ENCODE peak calls at places on chromosomes 6 and 20, in eight cellular contexts. A is mesothelial cell of epicardium; R is activated naive CD8-positive, alpha-beta T cell treated with anti-CD3 and anti-CD28 coated beads, Interleukin-2, amount 50 U/mL, for 24 hours; U is HepG2; G is occipital lobe; M is AG04450; Z is RPMI7951; E is germinal center. P is an unnamed sample.

GRCh38 chr6:140051521-140052455 is 677.3 kb upstream of the CITED2 start:
- DNase-seq in A (no peak), M (peak; percentile 88), E (no peak), U (no peak), R (no peak), Z (peak; percentile 87), G (no peak), P (peak; percentile 64)

GRCh38 chr20:25233016-25233772 is 14.7 kb upstream of the PYGB start:
- DNase-seq in Z (peak; percentile 75), A (no peak), U (peak; percentile 88), M (no peak), G (no peak), R (no peak), E (no peak), P (peak; percentile 36)

GRCh38 chr6:148534871-148535270 is 192.2 kb downstream of the SASH1 start:
- DNase-seq in U (no peak), R (no peak), Z (no peak), G (no peak), E (no peak), A (no peak), M (no peak), P (no peak)

GRCh38 chr6:42294759-42295158 is 77.1 kb upstream of the MRPS10 start:
- DNase-seq in U (peak; percentile 34), R (no peak), M (no peak), Z (peak; percentile 90), G (no peak), A (no peak), E (no peak), P (peak; percentile 16)

GRCh38 chr6:35511183-35511941 is 1.3 kb downstream of the TULP1 start:
- DNase-seq in U (no peak), M (no peak), Z (no peak), R (no peak), G (no peak), A (no peak), E (no peak), P (no peak)

GRCh38 chr20:32456869-32457421 is 98.8 kb downstream of the ASXL1 start:
- DNase-seq in R (peak; percentile 56), U (no peak), A (peak; percentile 90), M (no peak), Z (peak; percentile 26), E (peak; percentile 84), G (peak; percentile 42), P (no peak)

GRCh38 chr6:91299544-91300491 is 712.9 kb upstream of the MAP3K7 start:
- DNase-seq in G (no peak), Z (peak; percentile 8), R (no peak), A (no peak), U (no peak), M (peak; percentile 21), E (no peak), P (no peak)

GRCh38 chr6:153032255-153032882 is 29.9 kb upstream of the MTRF1L start:
- DNase-seq in U (peak; percentile 22), G (no peak), R (no peak), A (no peak), Z (peak; percentile 60), E (no peak), M (peak; percentile 34), P (peak; percentile 9)

GRCh38 chr6:53587291-53587690 is 42.4 kb upstream of the GCLC start:
- DNase-seq in Z (no peak), U (no peak), E (no peak), G (no peak), A (no peak), M (no peak), R (no peak), P (no peak)

GRCh38 chr20:440636-441035 is 21.7 kb downstream of the TBC1D20 start:
- DNase-seq in R (no peak), A (no peak), Z (no peak), M (no peak), U (no peak), E (no peak), G (no peak), P (no peak)

GRCh38 chr6:20539387-20539786 is 5.1 kb downstream of the CDKAL1 start:
- DNase-seq in U (no peak), G (no peak), M (no peak), A (no peak), Z (no peak), R (no peak), E (no peak), P (no peak)

GRCh38 chr20:37442547-37442946 is 78.5 kb upstream of the NNAT start:
- DNase-seq in R (no peak), A (no peak), M (no peak), E (no peak), G (no peak), Z (no peak), U (no peak), P (no peak)

GRCh38 chr20:58012731-58013510 is 215.5 kb downstream of the ANKRD60 start:
- DNase-seq in A (no peak), R (no peak), E (no peak), M (no peak), U (no peak), G (no peak), Z (no peak), P (no peak)

GRCh38 chr6:105397987-105398386 is 4.9 kb downstream of the PREP start:
- DNase-seq in A (no peak), G (no peak), Z (no peak), M (no peak), R (no peak), E (no peak), U (peak; percentile 63), P (no peak)

GRCh38 chr20:53828673-53829085 is 235.0 kb upstream of the ZNF217 start:
- DNase-seq in E (no peak), U (no peak), G (no peak), M (peak; percentile 79), R (no peak), A (no peak), Z (peak; percentile 93), P (peak; percentile 75)

GRCh38 chr6:166465671-166466087 is 82.9 kb upstream of the MPC1 start:
- DNase-seq in A (no peak), G (peak; percentile 23), E (no peak), Z (no peak), U (no peak), R (no peak), M (no peak), P (peak; percentile 18)

GRCh38 chr20:38125157-38126056 is 39.7 kb downstream of the TGM2 start:
- DNase-seq in U (peak; percentile 90), E (no peak), G (no peak), Z (peak; percentile 84), A (peak; percentile 35), M (no peak), R (no peak), P (no peak)

GRCh38 chr6:131013495-131013894 is 49.5 kb downstream of the EPB41L2 start:
- DNase-seq in Z (peak; percentile 83), R (no peak), A (no peak), E (no peak), G (no peak), U (no peak), M (peak; percentile 54), P (peak; percentile 37)

GRCh38 chr20:48831702-48832422 is 4.1 kb upstream of the PREX1 start:
- DNase-seq in R (no peak), U (no peak), Z (peak; percentile 77), G (peak; percentile 34), E (no peak), M (no peak), A (no peak), P (peak; percentile 24)

GRCh38 chr20:539848-540247 is 3.7 kb downstream of the CSNK2A1 start:
- DNase-seq in R (no peak), A (no peak), Z (peak; percentile 73), U (peak; percentile 51), M (no peak), E (no peak), G (no peak), P (no peak)

GRCh38 chr20:19256085-19256484 is 43.6 kb downstream of the SLC24A3 start:
- DNase-seq in Z (peak; percentile 72), U (no peak), R (no peak), G (no peak), A (no peak), E (no peak), M (no peak), P (no peak)

GRCh38 chr6:106254636-106255035 is 70.9 kb downstream of the ATG5 start:
- DNase-seq in A (no peak), U (no peak), Z (peak; percentile 74), G (no peak), R (no peak), M (no peak), E (no peak), P (no peak)

GRCh38 chr6:24228681-24229255 is 102.8 kb downstream of the NRSN1 start:
- DNase-seq in E (no peak), G (no peak), M (no peak), Z (peak; percentile 88), R (peak; percentile 10), A (no peak), U (peak; percentile 69), P (no peak)

GRCh38 chr6:22737331-22737730 is 168.0 kb downstream of the HDGFL1 start:
- DNase-seq in A (no peak), U (no peak), G (no peak), R (no peak), M (no peak), E (no peak), Z (peak; percentile 49), P (peak; percentile 1)

GRCh38 chr20:59411191-59411988 is 111.0 kb downstream of the EDN3 start:
- DNase-seq in R (no peak), G (no peak), Z (no peak), M (no peak), A (no peak), E (no peak), U (no peak), P (no peak)

GRCh38 chr6:25971187-25971811 is 8.7 kb downstream of the TRIM38 start:
- DNase-seq in A (no peak), M (peak; percentile 59), U (peak; percentile 29), E (no peak), G (peak; percentile 22), R (no peak), Z (peak; percentile 95), P (peak; percentile 17)

GRCh38 chr6:53517021-53517420 is 27.9 kb downstream of the GCLC start:
- DNase-seq in A (no peak), R (no peak), U (peak; percentile 46), Z (peak; percentile 37), E (no peak), M (no peak), G (no peak), P (no peak)

P was measured in amniotic stem cell.